ENCODE peak calls at places on chromosome 1, in four cellular contexts. One of them, this sample, is unnamed.

GRCh38 chr1:198387587-198387986 is 152.9 kb downstream of the ATP6V1G3 start:
- DNase-seq in cardiac muscle cell: peak; percentile 46
- DNase-seq in neural progenitor cell: peak; percentile 41
- DNase-seq in PC-3: no peak
- DNase-seq in this sample: no peak

GRCh38 chr1:230316864-230317745 is 109.0 kb downstream of the PGBD5 start:
- DNase-seq in cardiac muscle cell: no peak
- DNase-seq in PC-3: no peak
- DNase-seq in neural progenitor cell: no peak
- DNase-seq in this sample: no peak

GRCh38 chr1:28601696-28602095 is 9.6 kb downstream of the RAB42 start:
- DNase-seq in cardiac muscle cell: no peak
- DNase-seq in neural progenitor cell: no peak
- DNase-seq in PC-3: peak; percentile 93
- DNase-seq in this sample: no peak

GRCh38 chr1:108664426-108664950 is 3.6 kb upstream of the HENMT1 start:
- DNase-seq in neural progenitor cell: no peak
- DNase-seq in cardiac muscle cell: no peak
- DNase-seq in PC-3: no peak
- DNase-seq in this sample: no peak

GRCh38 chr1:227770812-227771211 is 35.6 kb downstream of the SNAP47 start:
- DNase-seq in PC-3: no peak
- DNase-seq in cardiac muscle cell: no peak
- DNase-seq in neural progenitor cell: no peak
- DNase-seq in this sample: no peak

GRCh38 chr1:116471241-116471640 is 98.2 kb downstream of the ATP1A1 start:
- DNase-seq in cardiac muscle cell: no peak
- DNase-seq in PC-3: no peak
- DNase-seq in neural progenitor cell: no peak
- DNase-seq in this sample: no peak

GRCh38 chr1:166905930-166906329 is 29.9 kb upstream of the TADA1 start:
- DNase-seq in cardiac muscle cell: no peak
- DNase-seq in PC-3: peak; percentile 87
- DNase-seq in neural progenitor cell: no peak
- DNase-seq in this sample: no peak

GRCh38 chr1:155009221-155009711 is 6.7 kb downstream of the ZBTB7B start:
- DNase-seq in neural progenitor cell: no peak
- DNase-seq in PC-3: no peak
- DNase-seq in cardiac muscle cell: no peak
- DNase-seq in this sample: no peak

GRCh38 chr1:207103892-207104373 is at the start of gene C4BPA:
- DNase-seq in neural progenitor cell: no peak
- DNase-seq in PC-3: no peak
- DNase-seq in cardiac muscle cell: no peak
- DNase-seq in this sample: no peak

GRCh38 chr1:60149254-60149653 is 75.7 kb upstream of the C1orf87 start:
- DNase-seq in PC-3: no peak
- DNase-seq in cardiac muscle cell: peak; percentile 13
- DNase-seq in neural progenitor cell: no peak
- DNase-seq in this sample: no peak

GRCh38 chr1:108049083-108049819 is 84.3 kb upstream of the VAV3 start:
- DNase-seq in neural progenitor cell: peak; percentile 41
- DNase-seq in cardiac muscle cell: peak; percentile 27
- DNase-seq in PC-3: peak; percentile 67
- DNase-seq in this sample: no peak

GRCh38 chr1:26412180-26412840 is 1.7 kb downstream of the LIN28A start:
- DNase-seq in cardiac muscle cell: peak; percentile 26
- DNase-seq in neural progenitor cell: peak; percentile 94
- DNase-seq in PC-3: no peak
- DNase-seq in this sample: peak; percentile 91
- H3K4me3 ChIP-seq in cardiac muscle cell: peak overlapping the region; percentile 38
- H3K4me3 ChIP-seq in neural progenitor cell: peak overlapping the region; percentile 90
- H3K4me3 ChIP-seq in PC-3: no peak overlapping the region
- H3K4me3 ChIP-seq in this sample: peak overlapping the region; percentile 97

GRCh38 chr1:152110365-152110859 is 4.8 kb downstream of the TCHH start:
- DNase-seq in PC-3: peak; percentile 49
- DNase-seq in neural progenitor cell: peak; percentile 28
- DNase-seq in cardiac muscle cell: no peak
- DNase-seq in this sample: no peak
- H3K4me1 ChIP-seq in PC-3: peaks cover 42% of the 10 kb centered on the region
- H3K4me1 ChIP-seq in neural progenitor cell: no peaks in the 10 kb centered on the region
- H3K4me1 ChIP-seq in cardiac muscle cell: no peaks in the 10 kb centered on the region
- H3K4me1 ChIP-seq in this sample: peaks cover 2% of the 10 kb centered on the region

GRCh38 chr1:3074297-3074741 is 5.3 kb downstream of the PRDM16 start:
- DNase-seq in cardiac muscle cell: peak; percentile 33
- DNase-seq in PC-3: no peak
- DNase-seq in neural progenitor cell: peak; percentile 67
- DNase-seq in this sample: no peak
- H3K27ac ChIP-seq in cardiac muscle cell: no peak overlapping the region
- H3K27ac ChIP-seq in PC-3: no peak overlapping the region
- H3K27ac ChIP-seq in neural progenitor cell: no peak overlapping the region
- H3K27ac ChIP-seq in this sample: no peak overlapping the region

GRCh38 chr1:101241485-101242225 is 4.8 kb downstream of the S1PR1 start:
- DNase-seq in cardiac muscle cell: no peak
- DNase-seq in PC-3: no peak
- DNase-seq in neural progenitor cell: no peak
- DNase-seq in this sample: no peak
- H3K4me3 ChIP-seq in cardiac muscle cell: no peak overlapping the region
- H3K4me3 ChIP-seq in PC-3: no peak overlapping the region
- H3K4me3 ChIP-seq in neural progenitor cell: no peak overlapping the region
- H3K4me3 ChIP-seq in this sample: no peak overlapping the region

GRCh38 chr1:226547754-226548191 is 791 bp upstream of the STUM start:
- DNase-seq in PC-3: peak; percentile 99
- DNase-seq in neural progenitor cell: peak; percentile 95
- DNase-seq in cardiac muscle cell: peak; percentile 95
- DNase-seq in this sample: peak; percentile 82
- H3K4me1 ChIP-seq in PC-3: peaks cover 18% of the 10 kb centered on the region
- H3K4me1 ChIP-seq in neural progenitor cell: peaks cover 20% of the 10 kb centered on the region
- H3K4me1 ChIP-seq in cardiac muscle cell: no peaks in the 10 kb centered on the region
- H3K4me1 ChIP-seq in this sample: peaks cover 6% of the 10 kb centered on the region

GRCh38 chr1:58741689-58742553 is 41.9 kb downstream of the JUN start:
- DNase-seq in cardiac muscle cell: no peak
- DNase-seq in PC-3: no peak
- DNase-seq in neural progenitor cell: no peak
- DNase-seq in this sample: no peak

GRCh38 chr1:58734630-58735029 is 34.8 kb upstream of the MYSM1 start:
- DNase-seq in neural progenitor cell: no peak
- DNase-seq in PC-3: no peak
- DNase-seq in cardiac muscle cell: no peak
- DNase-seq in this sample: no peak

GRCh38 chr1:58739851-58740466 is 40.1 kb upstream of the MYSM1 start:
- DNase-seq in PC-3: peak; percentile 89
- DNase-seq in neural progenitor cell: peak; percentile 87
- DNase-seq in cardiac muscle cell: peak; percentile 85
- DNase-seq in this sample: peak; percentile 18

GRCh38 chr1:58735591-58735990 is 35.7 kb upstream of the MYSM1 start:
- DNase-seq in PC-3: no peak
- DNase-seq in cardiac muscle cell: no peak
- DNase-seq in neural progenitor cell: no peak
- DNase-seq in this sample: no peak

DNA sequence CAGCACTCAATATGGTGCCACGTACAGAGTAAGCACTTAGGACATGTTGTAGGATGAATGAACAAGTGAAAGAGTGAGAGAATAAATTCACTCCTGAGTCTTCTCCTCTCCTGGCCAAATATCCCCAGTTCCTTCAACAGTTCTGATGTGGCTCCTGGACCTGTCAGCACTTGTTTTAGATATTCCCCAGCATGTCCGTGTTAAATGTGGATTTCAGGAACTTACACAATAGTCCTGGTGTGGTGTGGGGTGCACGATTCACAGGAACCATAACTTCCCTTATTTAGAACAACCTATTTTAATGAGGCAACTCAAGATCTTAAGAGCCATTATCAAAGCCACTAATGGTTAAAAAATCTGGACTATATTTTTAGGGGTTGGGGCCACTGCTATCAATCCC is 39.0 kb upstream of the MYSM1 start:
- DNase-seq in neural progenitor cell: no peak
- DNase-seq in cardiac muscle cell: no peak
- DNase-seq in PC-3: no peak
- DNase-seq in this sample: no peak
- H3K27ac ChIP-seq in neural progenitor cell: no peak overlapping the region
- H3K27ac ChIP-seq in cardiac muscle cell: no peak overlapping the region
- H3K27ac ChIP-seq in PC-3: no peak overlapping the region
- H3K27ac ChIP-seq in this sample: no peak overlapping the region